ENCODE peak calls at places on chromosome 14, in ten cellular contexts. O is GM03348; R is GF-D8; C is lung; N is HFF-Myc; V is NCI-H1105 treated with DMSO at 0.1 percent for 48 hours; S is stimulated activated CD8-positive, alpha-beta memory T cell treated with anti-CD3 and anti-CD28 coated beads, Interleukin-15, amount 100 ng/mL, for 4 hours; A is fibroblast of the aortic adventitia; L is retina; H is EH. Y is an unnamed sample.

GRCh38 chr14:73997108-73997943 is 21.8 kb downstream of the ENTPD5 start:
- DNase-seq in O (no peak), R (no peak), C (no peak), N (no peak), V (no peak), S (no peak), A (no peak), L (no peak), H (no peak), Y (no peak)

GRCh38 chr14:39102265-39102968 is 618 bp downstream of the SEC23A start:
- DNase-seq in O (peak; percentile 50), R (no peak), C (no peak), N (no peak), V (peak; percentile 33), S (no peak), A (peak; percentile 55), L (peak; percentile 62), H (peak; percentile 63), Y (peak; percentile 75)

GRCh38 chr14:79468491-79468890 is 742.8 kb downstream of the DIO2 start:
- DNase-seq in O (no peak), R (no peak), C (no peak), N (no peak), V (no peak), S (no peak), A (no peak), L (no peak), H (no peak), Y (no peak)

GRCh38 chr14:53608369-53608768 is 348.3 kb downstream of the BMP4 start:
- DNase-seq in O (peak; percentile 5), R (no peak), C (no peak), N (no peak), V (no peak), S (no peak), A (no peak), L (no peak), H (no peak), Y (peak; percentile 8)

GRCh38 chr14:71729581-71729980 is 202.6 kb upstream of the RGS6 start:
- DNase-seq in O (no peak), R (no peak), C (no peak), N (no peak), V (no peak), S (no peak), A (no peak), L (no peak), H (no peak), Y (no peak)

GRCh38 chr14:67411820-67412421 is at the start of gene PLEK2:
- DNase-seq in O (peak; percentile 76), R (no peak), C (peak; percentile 65), N (no peak), V (peak; percentile 80), S (peak; percentile 12), A (peak; percentile 27), L (peak; percentile 32), H (peak; percentile 58), Y (peak; percentile 84)

GRCh38 chr14:87179936-87180335 is 813.0 kb downstream of the GALC start:
- DNase-seq in O (no peak), R (no peak), C (no peak), N (no peak), V (no peak), S (no peak), A (no peak), L (no peak), H (no peak), Y (no peak)

GRCh38 chr14:99619873-99620834 is 16.1 kb upstream of the CCDC85C start:
- DNase-seq in O (peak; percentile 62), R (no peak), C (no peak), N (no peak), V (no peak), S (no peak), A (peak; percentile 42), L (peak; percentile 66), H (peak; percentile 75), Y (peak; percentile 40)

GRCh38 chr14:100022772-100023451 is 42.3 kb upstream of the EVL start:
- DNase-seq in O (peak; percentile 80), R (no peak), C (no peak), N (no peak), V (no peak), S (no peak), A (peak; percentile 83), L (peak; percentile 24), H (peak; percentile 81), Y (peak; percentile 11)

GRCh38 chr14:21852061-21852664 is 178.5 kb upstream of the OR4E1 start:
- DNase-seq in O (peak; percentile 28), R (no peak), C (no peak), N (no peak), V (peak; percentile 9), S (peak; percentile 28), A (peak; percentile 12), L (peak; percentile 45), H (no peak), Y (peak; percentile 37)

GRCh38 chr14:103094406-103095209 is at the start of gene EXOC3L4:
- DNase-seq in O (no peak), R (no peak), C (no peak), N (no peak), V (no peak), S (no peak), A (no peak), L (no peak), H (no peak), Y (no peak)

GRCh38 chr14:104130974-104131651 is 7.3 kb upstream of the KIF26A start:
- DNase-seq in O (peak; percentile 68), R (no peak), C (peak; percentile 62), N (no peak), V (peak; percentile 56), S (no peak), A (peak; percentile 4), L (no peak), H (peak; percentile 17), Y (peak; percentile 65)

GRCh38 chr14:95260537-95261440 is 58.9 kb downstream of the CLMN start:
- DNase-seq in O (no peak), R (no peak), C (no peak), N (no peak), V (no peak), S (no peak), A (no peak), L (no peak), H (no peak), Y (peak; percentile 9)

GRCh38 chr14:32933623-32933942 is 5.1 kb upstream of the NPAS3 start:
- DNase-seq in O (peak; percentile 49), R (no peak), C (no peak), N (no peak), V (no peak), S (no peak), A (peak; percentile 24), L (peak; percentile 85), H (no peak), Y (no peak)

GRCh38 chr14:102140027-102140749 is 491 bp downstream of the WDR20 start:
- DNase-seq in O (peak; percentile 57), R (peak; percentile 6), C (peak; percentile 46), N (no peak), V (peak; percentile 4), S (no peak), A (no peak), L (peak; percentile 32), H (peak; percentile 61), Y (peak; percentile 53)

GRCh38 chr14:34971381-34971780 is 11.4 kb upstream of the SRP54 start:
- DNase-seq in O (peak; percentile 57), R (no peak), C (no peak), N (no peak), V (no peak), S (no peak), A (peak; percentile 28), L (no peak), H (peak; percentile 73), Y (peak; percentile 50)

GRCh38 chr14:32354716-32355115 is 25.6 kb downstream of the AKAP6 start:
- DNase-seq in O (no peak), R (no peak), C (no peak), N (no peak), V (no peak), S (no peak), A (no peak), L (no peak), H (no peak), Y (no peak)

GRCh38 chr14:69559581-69560011 is 15.1 kb downstream of the CCDC177 start:
- DNase-seq in O (no peak), R (no peak), C (no peak), N (no peak), V (peak; percentile 87), S (no peak), A (no peak), L (peak; percentile 73), H (no peak), Y (no peak)

GRCh38 chr14:26056232-26056631 is 541.6 kb downstream of the NOVA1 start:
- DNase-seq in O (no peak), R (no peak), C (no peak), N (no peak), V (no peak), S (no peak), A (no peak), L (no peak), H (no peak), Y (no peak)

GRCh38 chr14:32509632-32510187 is 180.6 kb downstream of the AKAP6 start:
- DNase-seq in O (peak; percentile 84), R (no peak), C (peak; percentile 32), N (peak; percentile 79), V (no peak), S (no peak), A (peak; percentile 96), L (no peak), H (peak; percentile 100), Y (no peak)

GRCh38 chr14:66404051-66404450 is 82.1 kb upstream of the CCDC196 start:
- DNase-seq in O (no peak), R (no peak), C (no peak), N (no peak), V (no peak), S (no peak), A (no peak), L (no peak), H (no peak), Y (no peak)

GRCh38 chr14:71371711-71372396 is 464.6 kb downstream of the PCNX1 start:
- DNase-seq in O (peak; percentile 57), R (no peak), C (no peak), N (no peak), V (no peak), S (no peak), A (peak; percentile 75), L (no peak), H (peak; percentile 77), Y (peak; percentile 94)

GRCh38 chr14:64779472-64779871 is 75.2 kb downstream of the PLEKHG3 start:
- DNase-seq in O (no peak), R (no peak), C (no peak), N (no peak), V (no peak), S (no peak), A (no peak), L (no peak), H (no peak), Y (no peak)

GRCh38 chr14:68015356-68016242 is 196.0 kb downstream of the RAD51B start:
- DNase-seq in O (no peak), R (no peak), C (no peak), N (no peak), V (no peak), S (no peak), A (no peak), L (no peak), H (peak; percentile 57), Y (no peak)

GRCh38 chr14:97287956-97288355 is 490.8 kb downstream of the VRK1 start:
- DNase-seq in O (no peak), R (no peak), C (no peak), N (no peak), V (no peak), S (no peak), A (no peak), L (no peak), H (no peak), Y (no peak)